ENCODE peak calls at places on chromosome 16, in ten cellular contexts. I is AG04450, F is GM12865, J is pancreas, Q is IMR-90, E is kidney, L is mammary epithelial cell, X is lower leg skin, A is astrocyte of the spinal cord, C is tibial nerve. W is an unnamed sample.

GRCh38 chr16:72811188-72811720 is 236.7 kb downstream of the ZFHX3 start:
- DNase-seq in I (no peak), F (no peak), J (no peak), Q (no peak), E (no peak), L (no peak), X (no peak), A (no peak), C (no peak), W (no peak)

GRCh38 chr16:15523092-15523541 is 88.7 kb downstream of the BMERB1 start:
- DNase-seq in I (no peak), F (peak; percentile 30), J (no peak), Q (no peak), E (no peak), L (no peak), X (no peak), A (no peak), C (peak; percentile 19), W (no peak)

GRCh38 chr16:47036201-47036600 is 62.7 kb upstream of the DNAJA2 start:
- DNase-seq in I (no peak), F (no peak), J (no peak), Q (no peak), E (no peak), L (no peak), X (no peak), A (no peak), C (no peak), W (no peak)

GRCh38 chr16:81397058-81397878 is 47.3 kb upstream of the CMIP start:
- DNase-seq in I (no peak), F (no peak), J (no peak), Q (no peak), E (no peak), L (no peak), X (peak; percentile 81), A (no peak), C (no peak), W (no peak)

GRCh38 chr16:89388536-89388935 is 101.8 kb downstream of the ANKRD11 start:
- DNase-seq in I (no peak), F (no peak), J (no peak), Q (no peak), E (peak; percentile 43), L (no peak), X (no peak), A (no peak), C (no peak), W (no peak)

GRCh38 chr16:88057656-88058055 is 106.4 kb downstream of the BANP start:
- DNase-seq in I (no peak), F (no peak), J (no peak), Q (no peak), E (peak; percentile 63), L (no peak), X (no peak), A (no peak), C (no peak), W (no peak)

GRCh38 chr16:49800441-49800840 is 55.5 kb downstream of the ZNF423 start:
- DNase-seq in I (no peak), F (no peak), J (no peak), Q (no peak), E (no peak), L (no peak), X (no peak), A (no peak), C (no peak), W (no peak)

GRCh38 chr16:85126731-85127662 is 14.7 kb upstream of the CIBAR2 start:
- DNase-seq in I (peak; percentile 81), F (no peak), J (no peak), Q (peak; percentile 93), E (no peak), L (peak; percentile 40), X (no peak), A (peak; percentile 89), C (no peak), W (peak; percentile 86)

GRCh38 chr16:73125860-73126259 is 77.9 kb upstream of the ZFHX3 start:
- DNase-seq in I (peak; percentile 11), F (no peak), J (no peak), Q (peak; percentile 66), E (no peak), L (peak; percentile 38), X (no peak), A (peak; percentile 52), C (no peak), W (peak; percentile 8)

GRCh38 chr16:77009453-77009852 is 181.5 kb upstream of the MON1B start:
- DNase-seq in I (no peak), F (no peak), J (no peak), Q (no peak), E (no peak), L (no peak), X (no peak), A (no peak), C (no peak), W (no peak)

GRCh38 chr16:29107299-29107698 is 122.4 kb downstream of the LAT start:
- DNase-seq in I (no peak), F (no peak), J (no peak), Q (no peak), E (peak; percentile 76), L (no peak), X (no peak), A (no peak), C (no peak), W (no peak)

GRCh38 chr16:23578096-23578830 is 17.9 kb downstream of the NDUFAB1 start:
- DNase-seq in I (no peak), F (no peak), J (no peak), Q (peak; percentile 24), E (no peak), L (no peak), X (no peak), A (no peak), C (no peak), W (no peak)

GRCh38 chr16:12295395-12295794 is 318.9 kb downstream of the SNX29 start:
- DNase-seq in I (no peak), F (no peak), J (no peak), Q (no peak), E (no peak), L (peak; percentile 21), X (no peak), A (peak; percentile 10), C (no peak), W (no peak)

GRCh38 chr16:30446203-30446595 is 525 bp upstream of the SEPHS2 start:
- DNase-seq in I (no peak), F (no peak), J (no peak), Q (no peak), E (no peak), L (no peak), X (no peak), A (no peak), C (no peak), W (no peak)
- H3K4me3 ChIP-seq in I (peak overlapping the region; percentile 83), F (peak overlapping the region; percentile 53), J (peak overlapping the region; percentile 96), Q (peak overlapping the region; percentile 65), E (peak overlapping the region; percentile 18), L (peak overlapping the region; percentile 73), X (no peak overlapping the region), A (peak overlapping the region; percentile 77), C (peak overlapping the region; percentile 99), W (peak overlapping the region; percentile 87)

DNA sequence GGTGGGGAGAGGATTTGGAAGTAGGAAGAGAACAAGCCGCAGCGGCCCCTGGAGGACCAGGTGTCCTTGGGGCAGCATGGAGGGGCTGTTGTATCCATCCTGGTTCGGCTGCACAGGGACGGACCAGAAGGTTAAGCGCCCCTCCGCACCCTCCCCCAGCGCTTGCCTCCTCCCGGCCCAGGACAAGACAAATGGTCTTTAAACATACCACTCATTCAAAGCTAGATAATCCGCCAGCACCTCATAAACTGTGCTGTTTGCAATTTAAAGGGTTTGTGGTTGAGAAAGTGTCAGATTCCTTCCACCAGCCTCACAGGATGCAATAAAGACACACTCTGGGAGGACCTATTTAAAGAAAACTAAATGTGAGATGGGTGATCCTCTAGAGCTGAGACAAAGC is 426.2 kb upstream of the EEF2KMT start:
- DNase-seq in I (no peak), F (no peak), J (no peak), Q (no peak), E (no peak), L (no peak), X (no peak), A (no peak), C (no peak), W (no peak)
- TF ChIP-seq CTCF in I (no peak), F (no peak), J (no peak), Q (no peak), E (no peak), L (no peak), X (no peak), A (no peak), C (no peak), W (no peak)

DNA sequence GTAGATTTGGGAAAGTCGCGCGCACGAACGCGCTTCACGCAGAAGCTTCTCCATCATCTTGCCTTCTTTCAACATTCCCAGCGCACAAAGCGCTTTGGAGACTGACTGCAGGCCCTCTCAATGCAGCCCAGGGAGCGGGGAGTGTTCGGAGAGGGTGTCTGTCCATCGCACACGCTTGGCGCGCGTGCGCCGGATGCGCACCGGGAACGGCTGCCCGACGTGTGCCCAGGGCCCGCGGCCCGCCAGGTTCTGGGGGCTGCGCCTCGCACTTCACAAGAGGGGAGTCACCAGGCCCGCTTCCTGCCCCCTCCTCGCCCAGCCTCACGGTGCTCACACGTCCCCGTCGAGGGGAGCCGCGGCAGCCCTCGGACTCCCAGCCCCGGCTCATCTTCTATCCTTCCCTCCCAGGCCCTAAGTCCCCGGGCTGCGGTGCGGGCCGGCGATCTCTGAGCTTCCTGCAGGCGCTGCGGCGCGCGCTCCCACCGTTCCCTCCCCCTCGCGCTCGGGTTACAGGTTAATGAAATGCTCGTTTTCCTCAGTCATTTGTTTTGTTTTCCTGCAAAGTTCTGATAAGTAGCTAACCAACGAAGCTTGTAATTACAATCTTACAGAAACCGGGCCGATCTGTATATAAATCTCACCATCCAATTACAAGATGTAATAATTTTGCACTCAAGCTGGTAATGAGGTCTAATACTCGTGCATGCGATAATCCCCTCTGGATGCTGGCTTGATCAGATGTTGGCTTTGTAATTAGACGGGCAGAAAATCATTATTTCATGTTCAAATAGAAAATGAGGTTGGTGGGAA is 2.9 kb upstream of the IRX3 start:
- DNase-seq in I (no peak), F (no peak), J (no peak), Q (no peak), E (peak; percentile 71), L (no peak), X (no peak), A (no peak), C (no peak), W (no peak)
- H3K4me3 ChIP-seq in I (no peak overlapping the region), F (no peak overlapping the region), J (no peak overlapping the region), Q (no peak overlapping the region), E (no peak overlapping the region), L (no peak overlapping the region), X (no peak overlapping the region), A (no peak overlapping the region), C (no peak overlapping the region), W (no peak overlapping the region)

DNA sequence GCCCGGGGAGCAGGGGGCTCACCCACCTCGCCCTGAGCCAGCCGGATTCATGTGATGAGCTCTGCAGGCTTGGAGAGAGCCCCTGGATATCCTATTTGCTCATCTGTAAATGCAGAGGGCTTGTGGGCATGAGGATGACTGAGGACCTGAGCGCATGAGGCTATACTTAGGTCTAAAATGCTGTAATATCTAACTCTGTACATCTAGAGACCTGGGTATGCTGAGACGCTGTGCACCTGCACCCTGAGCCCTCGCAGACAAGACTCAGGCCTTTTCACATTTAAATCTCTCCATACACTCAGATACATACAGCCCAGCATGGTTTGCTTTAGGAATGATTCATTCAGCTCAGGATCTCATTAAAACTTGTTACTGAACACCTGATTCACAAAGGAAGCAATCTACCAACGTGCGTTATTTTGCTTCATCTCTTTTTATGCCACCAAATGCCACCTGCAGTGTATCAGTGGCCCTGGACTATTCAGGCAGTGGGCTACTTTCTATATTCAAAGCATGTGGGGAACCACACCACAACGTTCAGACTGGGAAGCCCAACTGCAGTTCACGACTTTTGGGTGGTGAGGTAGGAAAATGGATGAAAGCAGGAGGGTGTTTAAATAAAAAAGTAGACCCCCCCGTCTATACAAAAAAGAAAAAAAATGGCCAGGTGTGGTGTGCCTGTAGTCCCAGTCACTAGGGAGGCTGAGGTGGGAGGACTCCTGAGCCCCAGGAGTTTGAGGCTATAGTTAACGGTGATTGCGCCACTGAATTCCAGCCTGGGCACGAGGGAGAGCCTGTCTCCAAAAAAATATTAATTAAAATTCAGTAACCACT is 12.0 kb downstream of the USP7 start:
- DNase-seq in I (no peak), F (no peak), J (no peak), Q (no peak), E (no peak), L (no peak), X (no peak), A (no peak), C (no peak), W (no peak)
- TF ChIP-seq CTCF in I (no peak), F (no peak), J (no peak), Q (no peak), E (no peak), L (no peak), X (no peak), A (no peak), C (no peak), W (no peak)